ENCODE peak calls at places on chromosome 1, in six cellular contexts. One of them, this sample, is unnamed.

GRCh38 chr1:53140451-53140850 is 2.0 kb downstream of the SLC1A7 start:
- DNase-seq in activated naive CD4-positive, alpha-beta T cell: no peak
- DNase-seq in stimulated activated naive B cell treated with anti-CD40 and anti-IgM and Interleukin-4, amounts not matched to agents 10 μg/mL and 1 μg/mL and 100 μg/mL, for 72 hours: no peak
- DNase-seq in iPS-NIHi11: no peak
- DNase-seq in central memory CD4-positive, alpha-beta T cell: no peak
- DNase-seq in activated T-cell treated with anti-CD3 and anti-CD28 coated beads, Interleukin-2, amount 50 U/mL, for 72 hours: no peak
- DNase-seq in this sample: no peak

GRCh38 chr1:225541383-225541782 is 111.5 kb downstream of the ENAH start:
- DNase-seq in activated T-cell treated with anti-CD3 and anti-CD28 coated beads, Interleukin-2, amount 50 U/mL, for 72 hours: no peak
- DNase-seq in activated naive CD4-positive, alpha-beta T cell: no peak
- DNase-seq in iPS-NIHi11: no peak
- DNase-seq in stimulated activated naive B cell treated with anti-CD40 and anti-IgM and Interleukin-4, amounts not matched to agents 10 μg/mL and 1 μg/mL and 100 μg/mL, for 72 hours: no peak
- DNase-seq in central memory CD4-positive, alpha-beta T cell: no peak
- DNase-seq in this sample: no peak

GRCh38 chr1:23483327-23484252 is at the start of gene ASAP3:
- DNase-seq in activated naive CD4-positive, alpha-beta T cell: no peak
- DNase-seq in activated T-cell treated with anti-CD3 and anti-CD28 coated beads, Interleukin-2, amount 50 U/mL, for 72 hours: no peak
- DNase-seq in iPS-NIHi11: peak; percentile 62
- DNase-seq in central memory CD4-positive, alpha-beta T cell: peak; percentile 3
- DNase-seq in stimulated activated naive B cell treated with anti-CD40 and anti-IgM and Interleukin-4, amounts not matched to agents 10 μg/mL and 1 μg/mL and 100 μg/mL, for 72 hours: peak; percentile 9
- DNase-seq in this sample: peak; percentile 32

GRCh38 chr1:10530756-10531155 is 56.0 kb downstream of the PEX14 start:
- DNase-seq in central memory CD4-positive, alpha-beta T cell: no peak
- DNase-seq in stimulated activated naive B cell treated with anti-CD40 and anti-IgM and Interleukin-4, amounts not matched to agents 10 μg/mL and 1 μg/mL and 100 μg/mL, for 72 hours: no peak
- DNase-seq in activated T-cell treated with anti-CD3 and anti-CD28 coated beads, Interleukin-2, amount 50 U/mL, for 72 hours: no peak
- DNase-seq in iPS-NIHi11: no peak
- DNase-seq in activated naive CD4-positive, alpha-beta T cell: no peak
- DNase-seq in this sample: no peak

GRCh38 chr1:42679364-42679983 is 2.7 kb upstream of the YBX1 start:
- DNase-seq in iPS-NIHi11: no peak
- DNase-seq in central memory CD4-positive, alpha-beta T cell: no peak
- DNase-seq in activated T-cell treated with anti-CD3 and anti-CD28 coated beads, Interleukin-2, amount 50 U/mL, for 72 hours: no peak
- DNase-seq in activated naive CD4-positive, alpha-beta T cell: no peak
- DNase-seq in stimulated activated naive B cell treated with anti-CD40 and anti-IgM and Interleukin-4, amounts not matched to agents 10 μg/mL and 1 μg/mL and 100 μg/mL, for 72 hours: no peak
- DNase-seq in this sample: no peak

GRCh38 chr1:207866471-207867135 is 44.3 kb downstream of the CD34 start:
- DNase-seq in activated T-cell treated with anti-CD3 and anti-CD28 coated beads, Interleukin-2, amount 50 U/mL, for 72 hours: peak; percentile 29
- DNase-seq in central memory CD4-positive, alpha-beta T cell: peak; percentile 23
- DNase-seq in activated naive CD4-positive, alpha-beta T cell: no peak
- DNase-seq in iPS-NIHi11: no peak
- DNase-seq in stimulated activated naive B cell treated with anti-CD40 and anti-IgM and Interleukin-4, amounts not matched to agents 10 μg/mL and 1 μg/mL and 100 μg/mL, for 72 hours: no peak
- DNase-seq in this sample: peak; percentile 95

GRCh38 chr1:205633421-205633976 is 1.7 kb upstream of the ELK4 start:
- DNase-seq in activated T-cell treated with anti-CD3 and anti-CD28 coated beads, Interleukin-2, amount 50 U/mL, for 72 hours: no peak
- DNase-seq in activated naive CD4-positive, alpha-beta T cell: no peak
- DNase-seq in iPS-NIHi11: no peak
- DNase-seq in central memory CD4-positive, alpha-beta T cell: no peak
- DNase-seq in stimulated activated naive B cell treated with anti-CD40 and anti-IgM and Interleukin-4, amounts not matched to agents 10 μg/mL and 1 μg/mL and 100 μg/mL, for 72 hours: no peak
- DNase-seq in this sample: peak; percentile 69

GRCh38 chr1:7450772-7451171 is 320.3 kb upstream of the VAMP3 start:
- DNase-seq in iPS-NIHi11: no peak
- DNase-seq in central memory CD4-positive, alpha-beta T cell: no peak
- DNase-seq in activated T-cell treated with anti-CD3 and anti-CD28 coated beads, Interleukin-2, amount 50 U/mL, for 72 hours: no peak
- DNase-seq in stimulated activated naive B cell treated with anti-CD40 and anti-IgM and Interleukin-4, amounts not matched to agents 10 μg/mL and 1 μg/mL and 100 μg/mL, for 72 hours: no peak
- DNase-seq in activated naive CD4-positive, alpha-beta T cell: no peak
- DNase-seq in this sample: no peak

GRCh38 chr1:235342039-235342438 is 13.7 kb downstream of the GGPS1 start:
- DNase-seq in central memory CD4-positive, alpha-beta T cell: no peak
- DNase-seq in activated T-cell treated with anti-CD3 and anti-CD28 coated beads, Interleukin-2, amount 50 U/mL, for 72 hours: no peak
- DNase-seq in activated naive CD4-positive, alpha-beta T cell: no peak
- DNase-seq in stimulated activated naive B cell treated with anti-CD40 and anti-IgM and Interleukin-4, amounts not matched to agents 10 μg/mL and 1 μg/mL and 100 μg/mL, for 72 hours: no peak
- DNase-seq in iPS-NIHi11: no peak
- DNase-seq in this sample: no peak

This sample was measured in cerebellar cortex.